ENCODE peak calls at places on chromosomes 1 and 21, in four cellular contexts. One of them, this sample, is unnamed.
A peak's percentile ranks its signal among the peaks of the same experiment; 100 is the strongest.

GRCh38 chr1:157512036-157512969 is 40.0 kb downstream of the FCRL5 start:
- DNase-seq in pancreas: no peak
- DNase-seq in heart right ventricle: no peak
- DNase-seq in IMR-90: no peak
- DNase-seq in this sample: no peak

GRCh38 chr1:231866392-231867331 is 240.1 kb downstream of the DISC1 start:
- DNase-seq in pancreas: peak; percentile 32
- DNase-seq in heart right ventricle: peak; percentile 39
- DNase-seq in IMR-90: peak; percentile 58
- DNase-seq in this sample: peak; percentile 77

GRCh38 chr1:105652109-105652508 is 1404.4 kb upstream of the PRMT6 start:
- DNase-seq in pancreas: no peak
- DNase-seq in heart right ventricle: no peak
- DNase-seq in IMR-90: no peak
- DNase-seq in this sample: no peak

GRCh38 chr1:200963076-200963475 is 60.4 kb downstream of the KIF21B start:
- DNase-seq in pancreas: no peak
- DNase-seq in heart right ventricle: no peak
- DNase-seq in IMR-90: no peak
- DNase-seq in this sample: no peak

GRCh38 chr21:25563399-25564116 is 43.7 kb downstream of the MRPL39 start:
- DNase-seq in pancreas: no peak
- DNase-seq in heart right ventricle: no peak
- DNase-seq in IMR-90: no peak
- DNase-seq in this sample: no peak

GRCh38 chr1:119861547-119861946 is 34.8 kb downstream of the ADAM30 start:
- DNase-seq in pancreas: no peak
- DNase-seq in heart right ventricle: no peak
- DNase-seq in IMR-90: no peak
- DNase-seq in this sample: no peak

GRCh38 chr1:230113605-230114241 is 46.7 kb downstream of the GALNT2 start:
- DNase-seq in pancreas: no peak
- DNase-seq in heart right ventricle: no peak
- DNase-seq in IMR-90: peak; percentile 99
- DNase-seq in this sample: no peak

GRCh38 chr21:28639742-28640141 is 352.9 kb downstream of the LTN1 start:
- DNase-seq in pancreas: no peak
- DNase-seq in heart right ventricle: no peak
- DNase-seq in IMR-90: no peak
- DNase-seq in this sample: no peak

GRCh38 chr1:204359474-204360255 is at the start of gene PLEKHA6:
- DNase-seq in pancreas: no peak
- DNase-seq in heart right ventricle: peak; percentile 70
- DNase-seq in IMR-90: peak; percentile 66
- DNase-seq in this sample: peak; percentile 61

GRCh38 chr1:89721351-89721750 is 88.4 kb downstream of the LRRC8C start:
- DNase-seq in pancreas: no peak
- DNase-seq in heart right ventricle: no peak
- DNase-seq in IMR-90: peak; percentile 57
- DNase-seq in this sample: peak; percentile 69

GRCh38 chr1:160124709-160125478 is 9.3 kb downstream of the ATP1A2 start:
- DNase-seq in pancreas: no peak
- DNase-seq in heart right ventricle: no peak
- DNase-seq in IMR-90: peak; percentile 89
- DNase-seq in this sample: peak; percentile 54

GRCh38 chr1:87853576-87854351 is 525.1 kb downstream of the LMO4 start:
- DNase-seq in pancreas: no peak
- DNase-seq in heart right ventricle: no peak
- DNase-seq in IMR-90: peak; percentile 54
- DNase-seq in this sample: peak; percentile 71

GRCh38 chr1:243487649-243488227 is 231.9 kb downstream of the SDCCAG8 start:
- DNase-seq in pancreas: no peak
- DNase-seq in heart right ventricle: no peak
- DNase-seq in IMR-90: no peak
- DNase-seq in this sample: no peak

GRCh38 chr1:245682638-245683376 is 528.0 kb downstream of the KIF26B start:
- DNase-seq in pancreas: no peak
- DNase-seq in heart right ventricle: no peak
- DNase-seq in IMR-90: peak; percentile 32
- DNase-seq in this sample: no peak

GRCh38 chr1:160777486-160778089 is 18.4 kb upstream of the LY9 start:
- DNase-seq in pancreas: no peak
- DNase-seq in heart right ventricle: no peak
- DNase-seq in IMR-90: no peak
- DNase-seq in this sample: peak; percentile 55

GRCh38 chr1:41726899-41727748 is 191.6 kb downstream of the HIVEP3 start:
- DNase-seq in pancreas: no peak
- DNase-seq in heart right ventricle: peak; percentile 69
- DNase-seq in IMR-90: no peak
- DNase-seq in this sample: no peak

GRCh38 chr1:166730299-166730888 is 108.9 kb upstream of the POGK start:
- DNase-seq in pancreas: no peak
- DNase-seq in heart right ventricle: no peak
- DNase-seq in IMR-90: no peak
- DNase-seq in this sample: no peak

GRCh38 chr1:229161740-229162139 is 109.2 kb upstream of the RAB4A start:
- DNase-seq in pancreas: no peak
- DNase-seq in heart right ventricle: no peak
- DNase-seq in IMR-90: no peak
- DNase-seq in this sample: no peak

GRCh38 chr21:38165466-38166213 is 91.2 kb upstream of the KCNJ15 start:
- DNase-seq in pancreas: no peak
- DNase-seq in heart right ventricle: no peak
- DNase-seq in IMR-90: peak; percentile 59
- DNase-seq in this sample: peak; percentile 11

GRCh38 chr1:159339517-159339916 is 37.4 kb downstream of the FCER1A start:
- DNase-seq in pancreas: no peak
- DNase-seq in heart right ventricle: no peak
- DNase-seq in IMR-90: no peak
- DNase-seq in this sample: no peak

GRCh38 chr1:203871114-203871875 is 9.9 kb downstream of the SNRPE start:
- DNase-seq in pancreas: no peak
- DNase-seq in heart right ventricle: no peak
- DNase-seq in IMR-90: peak; percentile 80
- DNase-seq in this sample: peak; percentile 89

GRCh38 chr1:157485793-157486192 is 66.5 kb downstream of the FCRL5 start:
- DNase-seq in pancreas: no peak
- DNase-seq in heart right ventricle: no peak
- DNase-seq in IMR-90: no peak
- DNase-seq in this sample: no peak

GRCh38 chr21:34801519-34802132 is 132.8 kb downstream of the CLIC6 start:
- DNase-seq in pancreas: no peak
- DNase-seq in heart right ventricle: no peak
- DNase-seq in IMR-90: no peak
- DNase-seq in this sample: no peak

GRCh38 chr1:47188901-47189785 is 693 bp downstream of the PDZK1IP1 start:
- DNase-seq in pancreas: no peak
- DNase-seq in heart right ventricle: no peak
- DNase-seq in IMR-90: no peak
- DNase-seq in this sample: no peak

GRCh38 chr1:152907686-152908601 is at the start of gene IVL:
- DNase-seq in pancreas: no peak
- DNase-seq in heart right ventricle: no peak
- DNase-seq in IMR-90: no peak
- DNase-seq in this sample: no peak

GRCh38 chr1:226872455-226872854 is 2.0 kb downstream of the PSEN2 start:
- DNase-seq in pancreas: peak; percentile 69
- DNase-seq in heart right ventricle: no peak
- DNase-seq in IMR-90: peak; percentile 71
- DNase-seq in this sample: peak; percentile 53

GRCh38 chr1:97174039-97174704 is 452.6 kb downstream of the PTBP2 start:
- DNase-seq in pancreas: no peak
- DNase-seq in heart right ventricle: no peak
- DNase-seq in IMR-90: no peak
- DNase-seq in this sample: no peak

GRCh38 chr1:9558946-9559545 is 19.8 kb downstream of the SLC25A33 start:
- DNase-seq in pancreas: no peak
- DNase-seq in heart right ventricle: no peak
- DNase-seq in IMR-90: no peak
- DNase-seq in this sample: peak; percentile 81

GRCh38 chr1:162916407-162916806 is 55.4 kb upstream of the CCDC190 start:
- DNase-seq in pancreas: no peak
- DNase-seq in heart right ventricle: no peak
- DNase-seq in IMR-90: peak; percentile 86
- DNase-seq in this sample: no peak

GRCh38 chr1:118949317-118949716 is 38.8 kb downstream of the TBX15 start:
- DNase-seq in pancreas: no peak
- DNase-seq in heart right ventricle: no peak
- DNase-seq in IMR-90: no peak
- DNase-seq in this sample: peak; percentile 82

GRCh38 chr1:198072177-198072576 is 84.6 kb upstream of the NEK7 start:
- DNase-seq in pancreas: no peak
- DNase-seq in heart right ventricle: no peak
- DNase-seq in IMR-90: no peak
- DNase-seq in this sample: peak; percentile 37
- TF ChIP-seq CTCF in pancreas: no peak
- TF ChIP-seq CTCF in heart right ventricle: no peak
- TF ChIP-seq CTCF in IMR-90: peak; percentile 26
- TF ChIP-seq CTCF in this sample: peak; percentile 41

GRCh38 chr1:16138772-16139221 is 17.1 kb downstream of the EPHA2 start:
- DNase-seq in pancreas: no peak
- DNase-seq in heart right ventricle: no peak
- DNase-seq in IMR-90: peak; percentile 32
- DNase-seq in this sample: no peak

GRCh38 chr1:16139473-16139962 is 16.4 kb downstream of the EPHA2 start:
- DNase-seq in pancreas: no peak
- DNase-seq in heart right ventricle: no peak
- DNase-seq in IMR-90: peak; percentile 85
- DNase-seq in this sample: peak; percentile 82

GRCh38 chr1:16141573-16142336 is 14.1 kb downstream of the EPHA2 start:
- DNase-seq in pancreas: no peak
- DNase-seq in heart right ventricle: no peak
- DNase-seq in IMR-90: no peak
- DNase-seq in this sample: no peak

GRCh38 chr1:16137890-16138467 is 17.9 kb downstream of the EPHA2 start:
- DNase-seq in pancreas: no peak
- DNase-seq in heart right ventricle: no peak
- DNase-seq in IMR-90: no peak
- DNase-seq in this sample: no peak

GRCh38 chr1:16140068-16140596 is 15.7 kb downstream of the EPHA2 start:
- DNase-seq in pancreas: no peak
- DNase-seq in heart right ventricle: no peak
- DNase-seq in IMR-90: no peak
- DNase-seq in this sample: no peak
- H3K36me3 ChIP-seq in pancreas: peaks cover 6% of the 10 kb centered on the region
- H3K36me3 ChIP-seq in heart right ventricle: peaks cover 49% of the 10 kb centered on the region
- H3K36me3 ChIP-seq in IMR-90: peaks cover 42% of the 10 kb centered on the region
- H3K36me3 ChIP-seq in this sample: peaks cover 8% of the 10 kb centered on the region

GRCh38 chr1:30798389-30798951 is 40.9 kb upstream of the LAPTM5 start:
- DNase-seq in pancreas: no peak
- DNase-seq in heart right ventricle: peak; percentile 45
- DNase-seq in IMR-90: no peak
- DNase-seq in this sample: no peak
- TF ChIP-seq CTCF in pancreas: no peak
- TF ChIP-seq CTCF in heart right ventricle: no peak
- TF ChIP-seq CTCF in IMR-90: no peak
- TF ChIP-seq CTCF in this sample: no peak

GRCh38 chr21:46122241-46122671 is 24.3 kb downstream of the COL6A2 start:
- DNase-seq in pancreas: peak; percentile 12
- DNase-seq in heart right ventricle: no peak
- DNase-seq in IMR-90: peak; percentile 78
- DNase-seq in this sample: no peak

GRCh38 chr21:46124083-46124925 is 26.4 kb downstream of the COL6A2 start:
- DNase-seq in pancreas: peak; percentile 13
- DNase-seq in heart right ventricle: no peak
- DNase-seq in IMR-90: no peak
- DNase-seq in this sample: no peak

GRCh38 chr21:46124926-46125845 is 27.3 kb downstream of the COL6A2 start:
- DNase-seq in pancreas: no peak
- DNase-seq in heart right ventricle: no peak
- DNase-seq in IMR-90: no peak
- DNase-seq in this sample: no peak

GRCh38 chr21:46121286-46122221 is 23.6 kb downstream of the COL6A2 start:
- DNase-seq in pancreas: peak; percentile 25
- DNase-seq in heart right ventricle: peak; percentile 13
- DNase-seq in IMR-90: no peak
- DNase-seq in this sample: no peak

DNA sequence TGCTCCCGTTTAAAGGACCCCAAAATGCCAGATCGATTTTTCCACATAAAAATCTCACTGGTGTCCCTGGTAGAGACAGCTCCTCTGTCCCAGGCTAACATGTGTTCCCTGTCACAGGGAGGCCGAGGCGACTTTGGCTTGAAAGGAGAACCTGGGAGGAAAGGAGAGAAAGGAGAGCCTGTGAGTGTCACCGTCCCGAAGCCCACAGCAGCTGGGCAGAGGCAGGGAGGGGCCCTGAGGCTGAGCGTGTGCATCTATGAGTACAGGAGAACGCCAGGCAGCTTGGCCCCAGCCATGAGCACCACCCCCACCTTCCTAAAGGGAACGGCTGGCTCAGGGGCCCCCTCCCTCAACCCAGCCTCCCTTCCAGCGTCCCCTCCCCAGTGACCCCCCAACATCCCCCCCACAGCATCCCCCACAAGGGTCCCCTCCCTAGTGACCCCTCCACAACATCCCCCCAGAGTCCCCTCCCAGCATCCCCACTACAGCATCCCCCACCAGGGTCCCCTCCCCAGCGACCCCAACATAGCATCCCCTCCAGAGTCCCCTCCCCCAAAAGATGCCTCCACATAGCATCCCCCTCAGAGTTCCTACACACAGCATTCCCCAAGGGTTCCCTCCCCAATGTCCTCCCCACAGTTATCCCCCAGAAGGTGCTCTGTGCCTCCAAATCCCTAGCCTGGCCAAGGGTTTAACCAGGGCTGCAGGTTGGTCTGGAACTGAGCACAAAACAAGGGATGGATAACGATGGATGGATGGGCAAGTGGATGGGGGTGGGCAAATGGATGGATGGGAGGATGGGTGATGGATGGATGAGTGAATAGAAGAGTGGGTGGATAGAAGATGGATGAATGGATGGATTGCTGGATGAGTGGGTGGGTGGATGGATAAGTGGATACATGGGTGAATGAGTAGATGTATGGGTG is 25.1 kb downstream of the COL6A2 start:
- DNase-seq in pancreas: no peak
- DNase-seq in heart right ventricle: no peak
- DNase-seq in IMR-90: no peak
- DNase-seq in this sample: no peak
- H3K36me3 ChIP-seq in pancreas: no peaks in the 10 kb centered on the region
- H3K36me3 ChIP-seq in heart right ventricle: peaks cover 92% of the 10 kb centered on the region
- H3K36me3 ChIP-seq in IMR-90: peaks cover 99% of the 10 kb centered on the region
- H3K36me3 ChIP-seq in this sample: no peaks in the 10 kb centered on the region

GRCh38 chr1:36528361-36529349 is 45.9 kb upstream of the CSF3R start:
- DNase-seq in pancreas: no peak
- DNase-seq in heart right ventricle: no peak
- DNase-seq in IMR-90: no peak
- DNase-seq in this sample: no peak
- TF ChIP-seq CTCF in pancreas: no peak
- TF ChIP-seq CTCF in heart right ventricle: no peak
- TF ChIP-seq CTCF in IMR-90: no peak
- TF ChIP-seq CTCF in this sample: no peak

DNA sequence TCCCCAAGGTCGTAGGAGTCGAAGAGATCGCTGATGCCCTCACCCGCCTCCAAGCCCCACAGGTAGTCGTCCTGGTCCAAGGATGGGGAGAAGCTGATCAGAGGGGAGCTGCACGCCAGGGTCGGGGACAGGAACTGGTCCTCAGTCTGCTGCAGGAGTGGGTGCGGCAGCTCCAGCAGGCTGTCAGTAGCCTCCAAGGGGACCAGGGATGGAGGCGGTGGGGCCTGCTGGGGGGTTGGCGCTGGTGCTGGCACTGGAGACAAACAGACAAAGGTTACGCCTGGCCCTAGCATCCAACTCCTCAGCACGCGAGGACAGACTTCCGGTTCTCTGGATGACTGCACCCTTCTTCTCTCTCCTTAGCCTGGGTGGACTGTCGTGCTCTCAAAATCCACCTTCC is 21.1 kb downstream of the E2F2 start:
- DNase-seq in pancreas: no peak
- DNase-seq in heart right ventricle: no peak
- DNase-seq in IMR-90: no peak
- DNase-seq in this sample: no peak
- H3K36me3 ChIP-seq in pancreas: no peaks in the 10 kb centered on the region
- H3K36me3 ChIP-seq in heart right ventricle: no peaks in the 10 kb centered on the region
- H3K36me3 ChIP-seq in IMR-90: peaks cover 2% of the 10 kb centered on the region
- H3K36me3 ChIP-seq in this sample: no peaks in the 10 kb centered on the region

This sample was measured in cardiac muscle cell.